ENCODE peak calls at places on chromosomes 2 and 18, in six cellular contexts. J is uterus; N is left lung; V is WTC11; B is CD8-positive, alpha-beta T cell; R is GF-D8. F is an unnamed sample.
A peak's percentile ranks its signal among the peaks of the same experiment; 100 is the strongest.

GRCh38 chr2:21161832-21162614 is 38.3 kb downstream of the TDRD15 start:
- DNase-seq in R (no peak), B (no peak), J (no peak), V (no peak), N (no peak), F (no peak)

GRCh38 chr2:84257871-84258270 is 201.2 kb downstream of the SUCLG1 start:
- DNase-seq in J (no peak), V (no peak), B (no peak), N (no peak), R (no peak), F (no peak)

GRCh38 chr2:17747684-17748452 is 5.7 kb downstream of the SMC6 start:
- DNase-seq in B (no peak), V (no peak), R (no peak), J (no peak), N (no peak), F (no peak)

GRCh38 chr2:98442488-98442887 is 2.2 kb upstream of the INPP4A start:
- DNase-seq in R (no peak), N (no peak), J (no peak), B (no peak), V (no peak), F (no peak)

GRCh38 chr18:44842588-44843412 is 162.1 kb downstream of the SETBP1 start:
- DNase-seq in B (no peak), N (no peak), J (no peak), V (no peak), R (no peak), F (no peak)

GRCh38 chr2:238453842-238454241 is 27.1 kb downstream of the ASB1 start:
- DNase-seq in V (no peak), N (no peak), J (no peak), R (no peak), B (no peak), F (no peak)

GRCh38 chr18:8341481-8342230 is 267.6 kb upstream of the RAB12 start:
- DNase-seq in R (no peak), N (no peak), V (no peak), B (no peak), J (no peak), F (no peak)

GRCh38 chr2:152762202-152762601 is 43.8 kb downstream of the ARL6IP6 start:
- DNase-seq in N (no peak), V (no peak), J (no peak), B (no peak), R (no peak), F (no peak)

GRCh38 chr2:24917086-24917485 is 3.0 kb downstream of the ADCY3 start:
- DNase-seq in N (no peak), V (no peak), R (no peak), B (no peak), J (no peak), F (no peak)

GRCh38 chr2:149561309-149561926 is 26.2 kb downstream of the MMADHC start:
- DNase-seq in N (no peak), J (peak; percentile 17), B (peak; percentile 43), R (no peak), V (no peak), F (no peak)

GRCh38 chr2:26922638-26923466 is 47.6 kb upstream of the MAPRE3 start:
- DNase-seq in N (no peak), V (peak; percentile 73), R (peak; percentile 26), B (peak; percentile 37), J (peak; percentile 62), F (no peak)

GRCh38 chr2:215652432-215652831 is 216.6 kb upstream of the FN1 start:
- DNase-seq in B (no peak), J (no peak), R (no peak), V (no peak), N (no peak), F (no peak)

GRCh38 chr2:142082363-142082762 is 48.5 kb downstream of the LRP1B start:
- DNase-seq in N (no peak), J (no peak), R (no peak), B (no peak), V (no peak), F (no peak)

F was measured in lower lobe of right lung.